ENCODE peak calls at places on chromosomes 2 and 18, in eight cellular contexts. O is fibroblast of lung, R is foreskin fibroblast, Q is OCI-LY7, Z is tibial artery, Y is BJ, W is lower lobe of right lung, F is endothelial cell. X is an unnamed sample.

GRCh38 chr2:5464657-5465056 is 227.5 kb upstream of the SOX11 start:
- DNase-seq in O (no peak), W (no peak), R (no peak), Y (no peak), F (no peak), Z (no peak), Q (no peak), X (no peak)

GRCh38 chr2:206858972-206859739 is 80.2 kb upstream of the CPO start:
- DNase-seq in F (no peak), Y (no peak), O (no peak), R (no peak), Z (no peak), W (no peak), Q (no peak), X (no peak)

GRCh38 chr2:53379547-53379946 is 388.1 kb upstream of the CHAC2 start:
- DNase-seq in Q (no peak), W (no peak), R (no peak), F (no peak), Z (no peak), Y (no peak), O (no peak), X (no peak)

GRCh38 chr2:121238828-121239227 is 46.2 kb downstream of the TFCP2L1 start:
- DNase-seq in Z (peak), R (no peak), W (peak), F (no peak), O (no peak), Q (no peak), Y (no peak), X (no peak)

GRCh38 chr2:185050804-185051203 is 452.5 kb downstream of the ZNF804A start:
- DNase-seq in F (no peak), O (no peak), Z (no peak), Y (no peak), Q (no peak), W (no peak), R (no peak), X (no peak)

GRCh38 chr2:79585701-79586428 is 73.0 kb downstream of the CTNNA2 start:
- DNase-seq in Q (no peak), F (no peak), Z (no peak), O (no peak), Y (no peak), W (no peak), R (no peak), X (peak)

GRCh38 chr2:41597672-41598071 is 450.1 kb upstream of the PKDCC start:
- DNase-seq in W (no peak), F (no peak), Z (no peak), R (no peak), O (no peak), Y (no peak), Q (no peak), X (no peak)

GRCh38 chr18:63844254-63844653 is 43.3 kb upstream of the SERPINB2 start:
- DNase-seq in W (no peak), Z (no peak), Y (no peak), O (peak), F (no peak), R (peak), Q (no peak), X (no peak)

GRCh38 chr2:8754056-8754790 is 72.4 kb downstream of the ID2 start:
- DNase-seq in F (no peak), Y (no peak), Q (no peak), W (no peak), R (peak), O (peak), Z (no peak), X (no peak)

GRCh38 chr2:169900686-169901085 is 73.4 kb downstream of the UBR3 start:
- DNase-seq in Z (no peak), R (no peak), F (no peak), Q (no peak), O (no peak), W (no peak), Y (no peak), X (no peak)

GRCh38 chr2:47907097-47907781 is 941 bp upstream of the FBXO11 start:
- DNase-seq in Z (no peak), Q (peak), O (no peak), F (no peak), R (peak), W (peak), Y (no peak), X (peak)

GRCh38 chr2:113910967-113911678 is 21.2 kb downstream of the ACTR3 start:
- DNase-seq in Z (no peak), Q (no peak), W (no peak), R (no peak), F (no peak), O (peak), Y (no peak), X (no peak)

GRCh38 chr18:3703732-3704176 is 253.8 kb downstream of the TGIF1 start:
- DNase-seq in O (peak), R (peak), Z (peak), W (peak), F (peak), Q (peak), Y (no peak), X (peak)

GRCh38 chr2:1607236-1607920 is 136.9 kb downstream of the PXDN start:
- DNase-seq in W (no peak), O (no peak), R (peak), F (no peak), Z (peak), Y (no peak), Q (no peak), X (no peak)

GRCh38 chr2:36409971-36410370 is 54.4 kb downstream of the CRIM1 start:
- DNase-seq in R (no peak), Z (no peak), O (no peak), F (no peak), W (no peak), Q (no peak), Y (no peak), X (no peak)

GRCh38 chr2:180012523-180012922 is 5.4 kb upstream of the CWC22 start:
- DNase-seq in Z (no peak), R (peak), W (no peak), O (peak), Q (no peak), Y (no peak), F (no peak), X (no peak)

GRCh38 chr2:82993631-82994030 is 1465.4 kb downstream of the SUCLG1 start:
- DNase-seq in R (no peak), F (no peak), Y (peak), Q (no peak), W (no peak), O (no peak), Z (no peak), X (no peak)

GRCh38 chr2:237304763-237305514 is 109.0 kb downstream of the COL6A3 start:
- DNase-seq in Z (no peak), Y (peak), Q (no peak), F (no peak), O (peak), W (no peak), R (peak), X (no peak)

GRCh38 chr2:234044157-234044556 is 6.3 kb upstream of the SPP2 start:
- DNase-seq in Y (peak), O (peak), Q (no peak), W (no peak), R (peak), F (no peak), Z (no peak), X (no peak)

GRCh38 chr2:239035361-239035814 is 187.5 kb downstream of the TWIST2 start:
- DNase-seq in R (peak), Q (peak), Y (no peak), Z (peak), F (peak), W (peak), O (no peak), X (peak)

GRCh38 chr2:31922542-31923408 is 88.0 kb downstream of the MEMO1 start:
- DNase-seq in W (no peak), Y (no peak), Z (no peak), F (no peak), R (no peak), Q (no peak), O (no peak), X (no peak)

GRCh38 chr18:48409591-48410094 is 460 bp upstream of the ZBTB7C start:
- DNase-seq in O (peak), Q (no peak), Y (no peak), W (peak), Z (peak), F (peak), R (peak), X (no peak)

GRCh38 chr18:2847341-2848144 is 737 bp downstream of the EMILIN2 start:
- DNase-seq in R (peak), O (peak), Y (no peak), Z (peak), F (peak), Q (no peak), W (peak), X (peak)

GRCh38 chr18:3710712-3711269 is 260.8 kb downstream of the TGIF1 start:
- DNase-seq in F (peak), Q (peak), Y (no peak), Z (peak), O (peak), W (peak), R (peak), X (no peak)

GRCh38 chr2:115491394-115491793 is 1049.0 kb downstream of the DPP10 start:
- DNase-seq in W (no peak), F (no peak), R (no peak), Q (no peak), Z (no peak), Y (no peak), O (no peak), X (no peak)

GRCh38 chr2:197704434-197705142 is 581 bp upstream of the MARS2 start:
- DNase-seq in F (no peak), Y (no peak), Z (no peak), R (no peak), W (no peak), Q (no peak), O (no peak), X (no peak)

GRCh38 chr2:111695441-111696007 is 188.5 kb downstream of the ANAPC1 start:
- DNase-seq in R (no peak), O (no peak), Q (no peak), F (no peak), Z (no peak), Y (no peak), W (no peak), X (no peak)

GRCh38 chr2:43727634-43728014 is 46.2 kb upstream of the DYNC2LI1 start:
- DNase-seq in W (no peak), Y (no peak), F (no peak), O (no peak), R (no peak), Q (no peak), Z (no peak), X (no peak)

GRCh38 chr2:195202163-195202845 is 454.7 kb upstream of the SLC39A10 start:
- DNase-seq in O (no peak), Y (no peak), W (no peak), Z (no peak), Q (no peak), R (peak), F (no peak), X (no peak)

GRCh38 chr18:79580481-79581171 is 99.0 kb upstream of the CTDP1 start:
- DNase-seq in Q (no peak), Z (peak), R (no peak), O (no peak), Y (no peak), W (peak), F (no peak), X (no peak)

GRCh38 chr2:7016120-7016519 is 98.9 kb downstream of the RNF144A start:
- DNase-seq in Q (no peak), Y (no peak), R (no peak), F (no peak), Z (no peak), W (no peak), O (no peak), X (no peak)

GRCh38 chr2:100394111-100394641 is 23.3 kb downstream of the CHST10 start:
- DNase-seq in Z (no peak), O (no peak), R (no peak), Y (no peak), Q (peak), W (no peak), F (no peak), X (peak)

GRCh38 chr2:69605332-69605731 is 38.2 kb downstream of the AAK1 start:
- DNase-seq in Y (no peak), F (no peak), Z (no peak), O (no peak), W (no peak), R (no peak), Q (no peak), X (no peak)

GRCh38 chr18:68843467-68844089 is 45.7 kb downstream of the CCDC102B start:
- DNase-seq in Z (no peak), W (no peak), O (peak), R (peak), Y (no peak), Q (no peak), F (no peak), X (no peak)

GRCh38 chr2:20457661-20458630 is 11.1 kb downstream of the RHOB start:
- DNase-seq in R (no peak), O (no peak), Q (no peak), W (no peak), F (no peak), Z (peak), Y (no peak), X (no peak)

GRCh38 chr18:42141439-42141838 is 186.4 kb downstream of the PIK3C3 start:
- DNase-seq in Q (no peak), F (no peak), W (no peak), Z (no peak), O (no peak), Y (no peak), R (no peak), X (no peak)

GRCh38 chr18:24463233-24463775 is 2.9 kb downstream of the HRH4 start:
- DNase-seq in W (no peak), Y (no peak), Q (no peak), F (no peak), R (no peak), O (no peak), Z (no peak), X (no peak)

GRCh38 chr2:217789003-217789735 is 213.6 kb downstream of the TNS1 start:
- DNase-seq in W (peak), O (peak), Y (no peak), F (peak), Z (peak), R (peak), Q (peak), X (peak)

GRCh38 chr2:105377871-105378270 is 21.0 kb downstream of the FHL2 start:
- DNase-seq in F (no peak), Q (no peak), Z (no peak), O (no peak), R (no peak), W (no peak), Y (no peak), X (no peak)
- TF ChIP-seq CTCF in F (no peak), Q (peak), Z (no peak), O (no peak), R (no peak), W (no peak), Y (no peak), X (no peak)

GRCh38 chr18:29436459-29436858 is 1259.5 kb upstream of the CDH2 start:
- DNase-seq in Y (no peak), Q (no peak), W (no peak), F (no peak), Z (no peak), O (no peak), R (no peak), X (no peak)
- TF ChIP-seq CTCF in Y (no peak), Q (peak), W (no peak), F (peak), Z (no peak), O (no peak), R (no peak), X (peak)

GRCh38 chr2:28430377-28430765 is 37.7 kb downstream of the FOSL2 start:
- DNase-seq in O (no peak), W (no peak), Q (no peak), Z (peak), Y (no peak), F (no peak), R (no peak), X (no peak)
- TF ChIP-seq CTCF in O (no peak), W (no peak), Q (no peak), Z (no peak), Y (no peak), F (no peak), R (no peak), X (no peak)

GRCh38 chr2:177405029-177405692 is 12.6 kb downstream of the AGPS start:
- DNase-seq in W (no peak), R (no peak), Y (no peak), O (no peak), Z (no peak), F (no peak), Q (no peak), X (no peak)
- TF ChIP-seq CTCF in W (no peak), R (no peak), Y (no peak), O (no peak), Z (no peak), F (no peak), Q (no peak), X (no peak)

GRCh38 chr2:33086400-33087015 is 139.8 kb downstream of the LTBP1 start:
- DNase-seq in F (no peak), O (peak), W (no peak), Z (no peak), Q (peak), R (peak), Y (no peak), X (no peak)
- TF ChIP-seq CTCF in F (no peak), O (no peak), W (peak), Z (no peak), Q (peak), R (no peak), Y (no peak), X (no peak)

GRCh38 chr2:85455552-85456090 is 37.1 kb downstream of the SH2D6 start:
- DNase-seq in Y (no peak), F (no peak), O (no peak), Q (no peak), R (no peak), Z (no peak), W (no peak), X (no peak)
- TF ChIP-seq CTCF in Y (no peak), F (no peak), O (no peak), Q (no peak), R (no peak), Z (no peak), W (no peak), X (no peak)

DNA sequence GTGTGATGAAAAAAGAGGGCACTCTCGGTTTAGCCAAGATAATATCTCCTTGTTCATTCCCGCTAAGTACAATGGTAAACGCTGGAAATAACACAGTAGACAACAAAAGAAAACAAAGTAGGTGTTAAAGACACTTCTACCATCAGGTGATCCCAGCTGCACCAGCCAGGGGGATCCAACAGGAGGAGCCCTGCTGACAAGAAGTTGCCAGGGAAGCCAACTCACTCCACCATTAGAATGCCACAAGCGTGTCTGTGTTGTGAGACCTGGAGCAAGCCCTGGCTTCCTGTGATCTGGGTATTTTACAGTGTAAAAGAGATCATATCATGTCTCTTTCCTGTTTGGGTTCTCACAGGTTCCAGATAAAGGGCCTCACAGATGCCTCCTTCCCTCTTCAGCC is 117.0 kb downstream of the GRB14 start:
- DNase-seq in O (no peak), R (no peak), Z (no peak), Q (no peak), W (no peak), Y (no peak), F (peak), X (peak)
- TF ChIP-seq CTCF in O (no peak), R (peak), Z (no peak), Q (peak), W (no peak), Y (peak), F (peak), X (peak)

X was measured in nephron progenitor cell.